ENCODE peak calls at places on chromosomes 13 and 19, in five cellular contexts. L is upper lobe of left lung, B is Calu3, G is IMR-90, P is chondrocyte. Z is an unnamed sample.

GRCh38 chr13:97498419-97498818 is 64.5 kb downstream of the RAP2A start:
- DNase-seq in P (no peak), G (no peak), L (no peak), B (no peak), Z (no peak)

GRCh38 chr13:40672310-40673060 is 6.0 kb upstream of the FOXO1 start:
- DNase-seq in B (peak), P (no peak), L (no peak), G (peak), Z (peak)

GRCh38 chr13:24053505-24054251 is 106.8 kb upstream of the SPATA13 start:
- DNase-seq in G (peak), P (no peak), B (peak), L (peak), Z (peak)

GRCh38 chr13:79581870-79582315 is 100.9 kb downstream of the NDFIP2 start:
- DNase-seq in L (no peak), G (peak), B (no peak), P (peak), Z (no peak)

GRCh38 chr13:57629391-57629804 is 2.1 kb upstream of the PCDH17 start:
- DNase-seq in G (no peak), P (no peak), B (no peak), L (no peak), Z (no peak)

GRCh38 chr19:12137541-12137940 is 2.6 kb downstream of the ZNF20 start:
- DNase-seq in P (no peak), B (no peak), G (no peak), L (no peak), Z (peak)

GRCh38 chr13:113151745-113152707 is 6.4 kb upstream of the PROZ start:
- DNase-seq in L (no peak), P (no peak), B (no peak), G (peak), Z (peak)

GRCh38 chr19:19740755-19741154 is 7.8 kb upstream of the ZNF14 start:
- DNase-seq in G (no peak), P (peak), L (no peak), B (no peak), Z (no peak)

GRCh38 chr13:43848250-43848649 is 31.3 kb downstream of the CCDC122 start:
- DNase-seq in G (peak), L (no peak), B (no peak), P (no peak), Z (peak)

GRCh38 chr19:45901912-45902650 is at the start of gene MYPOP:
- DNase-seq in B (no peak), G (no peak), L (no peak), P (no peak), Z (no peak)

GRCh38 chr13:91572944-91573535 is 174.6 kb downstream of the GPC5 start:
- DNase-seq in G (peak), B (no peak), L (no peak), P (no peak), Z (no peak)

GRCh38 chr13:40401911-40402776 is 264.3 kb downstream of the FOXO1 start:
- DNase-seq in L (peak), B (peak), P (no peak), G (peak), Z (peak)

GRCh38 chr19:52345162-52345561 is 9.1 kb downstream of the ZNF610 start:
- DNase-seq in L (no peak), B (no peak), P (no peak), G (no peak), Z (no peak)

DNA sequence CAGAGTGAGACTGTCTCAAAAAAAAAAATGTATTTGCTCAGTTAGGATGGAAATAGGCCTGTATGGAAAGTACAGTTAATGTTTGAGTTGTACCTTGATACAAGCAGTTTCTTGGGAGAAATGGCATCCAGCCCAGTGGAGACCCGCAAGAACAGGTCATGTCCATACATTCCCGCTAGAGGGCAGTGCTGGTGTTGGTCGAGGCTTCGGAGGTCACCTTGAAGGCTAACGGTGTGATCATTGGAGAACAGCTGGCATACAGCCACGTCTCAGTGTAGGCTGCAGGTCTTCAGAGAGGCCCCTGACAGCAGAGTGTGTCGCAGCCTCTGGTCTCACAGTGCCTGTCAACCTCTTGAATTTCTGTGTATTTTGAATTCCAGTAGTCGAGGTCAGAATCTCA is 7.5 kb downstream of the ZNF610 start:
- DNase-seq in L (peak), G (peak), P (no peak), B (no peak), Z (no peak)
- TF ChIP-seq CTCF in L (peak), G (peak), P (peak), B (no peak), Z (peak)

GRCh38 chr19:47824396-47824795 is 2.7 kb downstream of the CRX start:
- DNase-seq in B (no peak), G (no peak), L (no peak), P (no peak), Z (no peak)
- TF ChIP-seq CTCF in B (no peak), G (no peak), L (no peak), P (no peak), Z (no peak)

GRCh38 chr13:29730253-29730652 is 120.2 kb downstream of the UBL3 start:
- DNase-seq in P (no peak), B (no peak), L (no peak), G (no peak), Z (no peak)
- TF ChIP-seq CTCF in P (peak), B (no peak), L (no peak), G (no peak), Z (peak)

GRCh38 chr19:51370230-51370629 is 1.4 kb upstream of the CLDND2 start:
- DNase-seq in P (no peak), L (no peak), G (no peak), B (no peak), Z (no peak)

GRCh38 chr19:51367565-51368365 is 1.0 kb downstream of the CLDND2 start:
- DNase-seq in B (peak), G (peak), P (peak), L (peak), Z (peak)

GRCh38 chr19:51366999-51367564 is 894 bp upstream of the ETFB start:
- DNase-seq in G (no peak), P (no peak), L (peak), B (peak), Z (no peak)

GRCh38 chr19:51366050-51366998 is at the start of gene ETFB:
- DNase-seq in B (peak), P (peak), G (peak), L (peak), Z (peak)

GRCh38 chr19:51368366-51369282 is at the start of gene CLDND2:
- DNase-seq in P (no peak), G (no peak), B (no peak), L (no peak), Z (no peak)
- TF ChIP-seq CTCF in P (no peak), G (no peak), B (no peak), L (no peak), Z (no peak)

DNA sequence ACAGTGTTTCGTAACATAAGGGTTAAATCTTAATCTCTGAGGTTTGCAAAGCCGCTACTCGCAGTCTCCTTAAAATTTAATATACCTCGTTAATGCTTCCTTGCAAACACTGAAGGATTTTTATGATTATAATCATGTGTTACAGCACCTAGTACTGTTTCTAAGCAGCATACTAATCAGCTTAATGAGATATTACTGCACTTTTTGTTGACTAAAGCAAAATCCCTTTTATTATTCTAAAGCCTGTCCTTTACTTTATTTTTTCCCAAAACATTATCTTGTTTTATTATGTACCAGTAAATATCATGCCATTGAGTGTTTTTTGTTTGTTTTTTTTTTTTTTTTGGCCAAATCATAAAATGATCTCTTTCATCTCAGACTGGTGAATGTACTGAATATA is 70.5 kb downstream of the ZNF536 start:
- DNase-seq in P (no peak), L (no peak), G (no peak), B (no peak), Z (no peak)
- TF ChIP-seq CTCF in P (no peak), L (no peak), G (no peak), B (no peak), Z (no peak)

GRCh38 chr19:57239982-57240310 is 486 bp upstream of the ZNF805 start:
- DNase-seq in B (no peak), G (no peak), L (no peak), P (no peak), Z (no peak)

GRCh38 chr19:57244513-57244912 is 4.1 kb downstream of the ZNF805 start:
- DNase-seq in B (no peak), G (no peak), L (no peak), P (no peak), Z (no peak)

GRCh38 chr19:57242821-57243220 is 2.4 kb downstream of the ZNF805 start:
- DNase-seq in L (no peak), G (no peak), P (no peak), B (no peak), Z (no peak)

GRCh38 chr19:57241181-57241580 is 749 bp downstream of the ZNF805 start:
- DNase-seq in B (no peak), P (no peak), L (no peak), G (peak), Z (no peak)

DNA sequence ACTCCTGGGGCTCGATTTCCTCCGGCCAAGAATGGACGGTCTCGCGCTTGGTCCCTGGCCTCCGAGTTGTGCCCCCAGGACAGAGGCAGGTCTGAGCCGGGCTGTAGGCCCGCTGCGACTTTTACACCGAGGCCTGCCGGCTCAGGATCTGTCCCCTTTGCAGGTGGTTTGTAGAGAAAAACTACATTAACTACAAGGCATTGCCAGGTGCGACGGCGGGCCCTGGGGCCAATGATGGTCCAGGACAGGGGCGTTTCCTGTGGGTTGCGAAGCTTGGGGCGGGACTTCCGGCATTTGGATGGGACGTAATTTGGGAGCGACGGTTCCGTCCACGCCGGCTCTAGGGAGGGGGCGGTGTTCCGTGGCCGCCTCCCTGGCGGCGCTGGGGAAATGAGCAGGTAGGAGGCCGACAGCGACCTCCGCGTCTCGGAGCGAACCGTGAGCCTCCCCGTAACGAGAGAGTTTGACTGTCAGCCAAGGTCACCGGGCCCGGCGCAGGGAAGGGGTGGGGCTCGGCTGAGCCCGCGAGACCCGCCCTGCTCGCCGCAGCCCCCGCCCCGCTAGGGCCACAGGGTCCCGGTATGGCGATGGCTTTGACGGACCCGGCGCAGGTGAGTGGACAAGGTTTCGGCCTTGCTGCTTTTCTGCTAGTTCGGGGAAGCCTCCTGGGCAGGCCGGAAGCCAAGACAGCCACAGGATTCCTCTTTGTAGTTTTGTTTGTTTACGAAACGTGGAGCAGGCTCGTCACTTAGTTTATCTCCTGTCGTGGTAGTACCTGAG is at the start of gene ZNF805:
- DNase-seq in L (peak), P (peak), G (peak), B (peak), Z (peak)
- TF ChIP-seq CTCF in L (no peak), P (peak), G (no peak), B (no peak), Z (peak)

DNA sequence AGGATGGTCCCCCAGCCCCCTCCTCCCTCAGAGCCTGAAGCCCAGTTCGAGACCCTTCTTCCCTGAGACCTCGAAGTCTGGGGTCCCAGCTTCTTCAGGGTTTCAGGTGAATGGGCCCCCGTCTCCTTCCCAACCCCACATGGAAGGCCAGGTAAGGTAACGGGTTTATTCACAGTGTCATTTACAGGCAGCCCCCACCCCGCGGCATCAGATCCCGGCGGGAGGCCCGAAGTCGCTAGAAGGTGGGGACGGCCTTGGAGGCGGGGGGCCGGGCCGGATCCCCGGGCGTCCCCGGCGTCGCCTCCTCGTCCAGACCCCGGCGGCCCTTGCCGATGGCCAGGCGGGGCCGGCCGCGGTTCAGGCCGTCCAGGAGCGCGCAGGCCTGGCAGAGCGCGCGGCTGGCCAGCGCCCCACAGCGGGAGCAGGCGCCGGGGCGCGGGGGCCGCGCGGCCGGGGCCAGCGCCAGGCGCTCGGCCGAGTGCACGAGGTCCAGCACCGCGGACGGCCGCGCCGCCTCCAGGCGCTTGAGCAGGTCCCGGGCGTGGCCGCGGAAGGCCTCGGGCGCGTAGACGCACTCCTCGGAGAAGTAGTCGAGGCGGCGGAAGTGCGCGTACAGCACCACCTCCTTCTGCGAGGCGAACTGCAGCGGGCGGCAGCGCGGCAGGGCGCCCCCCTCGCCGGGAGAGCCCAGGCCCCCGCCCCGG is 9.7 kb downstream of the CTU1 start:
- DNase-seq in B (no peak), P (peak), G (no peak), L (peak), Z (no peak)
- TF ChIP-seq CTCF in B (no peak), P (no peak), G (no peak), L (no peak), Z (no peak)

GRCh38 chr19:3253270-3253669 is 28.8 kb downstream of the CELF5 start:
- DNase-seq in G (no peak), P (no peak), L (no peak), B (no peak), Z (no peak)
- TF ChIP-seq CTCF in G (no peak), P (no peak), L (no peak), B (no peak), Z (peak)

Z was measured in HFFc6.